ENCODE peak calls at places on chromosome X, in five cellular contexts. W, N, X, E and J are unnamed samples.

GRCh38 chrX:72536542-72536941 is 36.1 kb downstream of the HDAC8 start:
- DNase-seq in W (no peak), N (peak), X (no peak), E (peak), J (no peak)

GRCh38 chrX:64805683-64806082 is 170.6 kb downstream of the ZC4H2 start:
- DNase-seq in W (no peak), N (no peak), X (no peak), E (no peak), J (no peak)

GRCh38 chrX:47384502-47384901 is 14.1 kb downstream of the ZNF157 start:
- DNase-seq in W (peak), N (peak), X (peak), E (peak), J (peak)

GRCh38 chrX:12080265-12080664 is 58.0 kb upstream of the FRMPD4 start:
- DNase-seq in W (peak), N (peak), X (no peak), E (peak), J (peak)

GRCh38 chrX:140723251-140723650 is 13.7 kb downstream of the LINC00632 start:
- DNase-seq in W (no peak), N (no peak), X (no peak), E (no peak), J (no peak)

GRCh38 chrX:72475338-72475737 is 97.3 kb downstream of the HDAC8 start:
- DNase-seq in W (no peak), N (no peak), X (no peak), E (no peak), J (no peak)

GRCh38 chrX:46547857-46548256 is 2.6 kb upstream of the ZNF674 start:
- DNase-seq in W (no peak), N (no peak), X (no peak), E (no peak), J (no peak)

GRCh38 chrX:153334654-153335295 is 822 bp downstream of the ZNF275 start:
- DNase-seq in W (no peak), N (no peak), X (no peak), E (no peak), J (no peak)

GRCh38 chrX:23993012-23993633 is 33.9 kb downstream of the KLHL15 start:
- DNase-seq in W (no peak), N (no peak), X (no peak), E (no peak), J (no peak)

GRCh38 chrX:26522501-26522900 is 306.5 kb downstream of the MAGEB5 start:
- DNase-seq in W (no peak), N (no peak), X (no peak), E (no peak), J (no peak)

GRCh38 chrX:10564484-10564883 is 55.9 kb downstream of the MID1 start:
- DNase-seq in W (no peak), N (no peak), X (no peak), E (no peak), J (no peak)

GRCh38 chrX:149903889-149904748 is 23.1 kb downstream of the MAGEA8 start:
- DNase-seq in W (no peak), N (no peak), X (no peak), E (no peak), J (no peak)

GRCh38 chrX:136194546-136194945 is 47.2 kb downstream of the FHL1 start:
- DNase-seq in W (no peak), N (no peak), X (no peak), E (no peak), J (no peak)

GRCh38 chrX:108362026-108362425 is 76.2 kb downstream of the COL4A6 start:
- DNase-seq in W (no peak), N (no peak), X (no peak), E (no peak), J (no peak)

GRCh38 chrX:39445336-39445735 is 644.1 kb downstream of the MID1IP1 start:
- DNase-seq in W (peak), N (peak), X (no peak), E (peak), J (no peak)

GRCh38 chrX:11266329-11266830 is 26.8 kb upstream of the AMELX start:
- DNase-seq in W (no peak), N (no peak), X (no peak), E (no peak), J (no peak)

GRCh38 chrX:106862972-106863688 is 40.0 kb downstream of the RIPPLY1 start:
- DNase-seq in W (peak), N (no peak), X (no peak), E (peak), J (peak)

GRCh38 chrX:42869659-42870476 is 91.9 kb upstream of the PPP1R2C start:
- DNase-seq in W (no peak), N (no peak), X (no peak), E (no peak), J (no peak)

GRCh38 chrX:152991123-152991522 is 2.8 kb downstream of the PNMA5 start:
- DNase-seq in W (no peak), N (no peak), X (no peak), E (no peak), J (no peak)

GRCh38 chrX:65034292-65034640 is 58.0 kb upstream of the ZC4H2 start:
- DNase-seq in W (no peak), N (no peak), X (no peak), E (no peak), J (no peak)

GRCh38 chrX:117973175-117974075 is 143.2 kb downstream of the KLHL13 start:
- DNase-seq in W (no peak), N (peak), X (no peak), E (no peak), J (no peak)

GRCh38 chrX:130746709-130747347 is 156.2 kb downstream of the ENOX2 start:
- DNase-seq in W (no peak), N (no peak), X (no peak), E (no peak), J (no peak)

GRCh38 chrX:16712116-16712824 is at the start of gene CTPS2:
- DNase-seq in W (peak), N (peak), X (no peak), E (peak), J (peak)

GRCh38 chrX:120358687-120359086 is 3.2 kb upstream of the ATP1B4 start:
- DNase-seq in W (no peak), N (peak), X (peak), E (no peak), J (no peak)

GRCh38 chrX:139933904-139934303 is 1.1 kb upstream of the ATP11C start:
- DNase-seq in W (no peak), N (no peak), X (no peak), E (no peak), J (no peak)

GRCh38 chrX:52923781-52924241 is 26.7 kb downstream of the FAM156B start:
- DNase-seq in W (no peak), N (no peak), X (no peak), E (no peak), J (no peak)

GRCh38 chrX:154327026-154327820 is 31.6 kb downstream of the TKTL1 start:
- DNase-seq in W (no peak), N (no peak), X (no peak), E (peak), J (no peak)

GRCh38 chrX:10769696-10770619 is 149.6 kb upstream of the MID1 start:
- DNase-seq in W (no peak), N (peak), X (no peak), E (no peak), J (peak)

GRCh38 chrX:23333842-23334535 is 660 bp upstream of the PTCHD1 start:
- DNase-seq in W (peak), N (peak), X (no peak), E (no peak), J (no peak)

GRCh38 chrX:826448-826847 is 195.9 kb downstream of the SHOX start:
- DNase-seq in W (no peak), N (no peak), X (no peak), E (no peak), J (no peak)

GRCh38 chrX:119512145-119512800 is 44.0 kb downstream of the SLC25A5 start:
- DNase-seq in W (peak), N (peak), X (no peak), E (no peak), J (peak)

GRCh38 chrX:132491191-132491590 is 2.4 kb upstream of the MBNL3 start:
- DNase-seq in W (no peak), N (peak), X (no peak), E (no peak), J (no peak)

GRCh38 chrX:47556045-47556623 is 4.9 kb upstream of the ARAF start:
- DNase-seq in W (peak), N (peak), X (peak), E (peak), J (peak)

GRCh38 chrX:11196476-11196875 is 85.3 kb downstream of the HCCS start:
- DNase-seq in W (no peak), N (no peak), X (no peak), E (no peak), J (no peak)